ENCODE peak calls at places on chromosomes 2 and 18, in five cellular contexts. T, F, Y, X and L are unnamed samples.

GRCh38 chr2:164700390-164700789 is 79.1 kb upstream of the GRB14 start:
- DNase-seq in T (no peak), F (no peak), Y (no peak), X (no peak), L (no peak)

GRCh38 chr18:36329684-36330434 is 32.3 kb downstream of the FHOD3 start:
- DNase-seq in T (no peak), F (no peak), Y (no peak), X (no peak), L (no peak)

GRCh38 chr2:164756773-164757172 is 84.8 kb downstream of the COBLL1 start:
- DNase-seq in T (peak; percentile 15), F (no peak), Y (no peak), X (no peak), L (no peak)

GRCh38 chr18:77103991-77104521 is 28.5 kb downstream of the MBP start:
- DNase-seq in T (no peak), F (no peak), Y (no peak), X (no peak), L (peak; percentile 46)

GRCh38 chr2:20212459-20212870 is 12.5 kb downstream of the SDC1 start:
- DNase-seq in T (no peak), F (no peak), Y (no peak), X (no peak), L (peak; percentile 31)

GRCh38 chr2:133193544-133193943 is 374.7 kb downstream of the NCKAP5 start:
- DNase-seq in T (no peak), F (no peak), Y (no peak), X (no peak), L (no peak)

GRCh38 chr2:37284386-37284785 is 40.2 kb downstream of the PRKD3 start:
- DNase-seq in T (no peak), F (no peak), Y (no peak), X (no peak), L (no peak)

GRCh38 chr2:66426250-66427064 is 8.5 kb upstream of the MEIS1 start:
- DNase-seq in T (no peak), F (no peak), Y (no peak), X (no peak), L (no peak)

GRCh38 chr2:64565949-64566705 is 42.0 kb downstream of the AFTPH start:
- DNase-seq in T (no peak), F (no peak), Y (no peak), X (no peak), L (no peak)

GRCh38 chr18:23964282-23965238 is 50.0 kb upstream of the TTC39C start:
- DNase-seq in T (no peak), F (no peak), Y (peak; percentile 28), X (peak; percentile 44), L (no peak)

GRCh38 chr2:152505495-152505906 is 170.5 kb downstream of the FMNL2 start:
- DNase-seq in T (no peak), F (peak; percentile 35), Y (peak; percentile 29), X (peak; percentile 88), L (peak; percentile 82)

GRCh38 chr18:13615432-13615861 is 110.9 kb downstream of the FAM210A start:
- DNase-seq in T (no peak), F (no peak), Y (no peak), X (no peak), L (no peak)

GRCh38 chr2:71746946-71747501 is 293.7 kb downstream of the DYSF start:
- DNase-seq in T (no peak), F (no peak), Y (peak; percentile 32), X (no peak), L (peak; percentile 82)

GRCh38 chr18:54330768-54331548 is 26.7 kb downstream of the STARD6 start:
- DNase-seq in T (no peak), F (no peak), Y (no peak), X (no peak), L (no peak)

GRCh38 chr2:221590861-221591260 is 18.8 kb upstream of the EPHA4 start:
- DNase-seq in T (no peak), F (no peak), Y (no peak), X (no peak), L (no peak)

GRCh38 chr2:199692489-199692888 is 158.5 kb downstream of the FTCDNL1 start:
- DNase-seq in T (peak; percentile 30), F (no peak), Y (no peak), X (no peak), L (no peak)

GRCh38 chr18:76467371-76468190 is 27.5 kb downstream of the ZNF516 start:
- DNase-seq in T (no peak), F (no peak), Y (no peak), X (no peak), L (no peak)

GRCh38 chr2:234999740-235000425 is 48.1 kb downstream of the SH3BP4 start:
- DNase-seq in T (no peak), F (no peak), Y (no peak), X (no peak), L (no peak)

GRCh38 chr18:7601936-7602335 is 34.8 kb downstream of the PTPRM start:
- DNase-seq in T (no peak), F (no peak), Y (no peak), X (no peak), L (no peak)

GRCh38 chr2:40440835-40441234 is 11.1 kb downstream of the SLC8A1 start:
- DNase-seq in T (no peak), F (no peak), Y (no peak), X (no peak), L (no peak)

GRCh38 chr18:54822872-54823845 is 5.1 kb upstream of the RAB27B start:
- DNase-seq in T (no peak), F (no peak), Y (no peak), X (peak; percentile 96), L (no peak)

GRCh38 chr2:37614061-37614802 is 57.2 kb downstream of the CDC42EP3 start:
- DNase-seq in T (no peak), F (no peak), Y (no peak), X (peak; percentile 21), L (peak; percentile 26)

GRCh38 chr18:63440219-63440618 is 17.9 kb upstream of the VPS4B start:
- DNase-seq in T (no peak), F (no peak), Y (no peak), X (no peak), L (no peak)

GRCh38 chr18:26655614-26656400 is 107.5 kb upstream of the KCTD1 start:
- DNase-seq in T (no peak), F (no peak), Y (no peak), X (peak; percentile 75), L (peak; percentile 20)

GRCh38 chr18:29430416-29430815 is 1253.5 kb upstream of the CDH2 start:
- DNase-seq in T (no peak), F (no peak), Y (no peak), X (no peak), L (no peak)

GRCh38 chr2:235614900-235615712 is 121.3 kb downstream of the AGAP1 start:
- DNase-seq in T (peak; percentile 53), F (no peak), Y (no peak), X (no peak), L (peak; percentile 59)

GRCh38 chr2:162072181-162072702 is 1.8 kb downstream of the DPP4 start:
- DNase-seq in T (peak; percentile 59), F (no peak), Y (no peak), X (no peak), L (peak; percentile 26)

GRCh38 chr2:85504434-85505261 is 34.3 kb upstream of the MAT2A start:
- DNase-seq in T (no peak), F (no peak), Y (no peak), X (peak; percentile 75), L (peak; percentile 96)

GRCh38 chr2:204749319-204749718 is 204.0 kb downstream of the PARD3B start:
- DNase-seq in T (no peak), F (no peak), Y (no peak), X (no peak), L (no peak)

GRCh38 chr2:101305044-101305443 is 3.5 kb downstream of the RNF149 start:
- DNase-seq in T (no peak), F (no peak), Y (no peak), X (no peak), L (no peak)
- TF ChIP-seq MYC in T (no peak), F (no peak), Y (no peak), X (no peak), L (no peak)

GRCh38 chr2:48714240-48714639 is 41.3 kb downstream of the LHCGR start:
- DNase-seq in T (no peak), F (no peak), Y (no peak), X (no peak), L (no peak)

GRCh38 chr2:48717826-48718225 is 37.7 kb downstream of the LHCGR start:
- DNase-seq in T (no peak), F (no peak), Y (no peak), X (no peak), L (no peak)

GRCh38 chr2:48713647-48714046 is 41.9 kb downstream of the LHCGR start:
- DNase-seq in T (no peak), F (no peak), Y (no peak), X (no peak), L (no peak)

GRCh38 chr2:48715042-48715899 is 40.3 kb downstream of the LHCGR start:
- DNase-seq in T (no peak), F (no peak), Y (no peak), X (peak; percentile 9), L (peak; percentile 39)

GRCh38 chr2:48715956-48716355 is 39.6 kb downstream of the LHCGR start:
- DNase-seq in T (no peak), F (no peak), Y (no peak), X (no peak), L (no peak)
- H3K4me1 ChIP-seq in T (no peaks in the 10 kb centered on the region), F (no peaks in the 10 kb centered on the region), Y (no peaks in the 10 kb centered on the region), X (no peaks in the 10 kb centered on the region), L (peaks cover 4% of the 10 kb centered on the region)

DNA sequence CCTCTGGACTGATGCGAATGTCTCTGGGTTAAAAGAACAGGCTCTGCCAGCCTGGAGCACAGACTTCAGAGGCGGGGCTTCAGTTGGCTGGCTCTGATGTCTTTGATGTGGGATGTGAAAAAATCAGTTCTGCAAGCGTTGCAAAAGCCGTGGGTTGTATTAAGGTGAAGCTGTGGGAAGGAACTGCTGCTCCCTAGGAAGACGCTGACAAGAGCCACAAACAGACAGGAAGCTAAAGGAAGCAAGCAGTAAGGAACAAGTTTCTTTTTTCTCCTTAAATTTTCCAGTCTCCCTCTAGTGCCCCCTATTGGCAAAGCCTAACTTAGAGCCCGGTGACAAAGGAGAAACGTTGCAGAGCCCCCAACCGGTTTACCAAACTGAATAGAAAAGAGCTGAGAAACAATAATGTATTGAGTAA is 239.0 kb downstream of the CCDC178 start:
- DNase-seq in T (peak; percentile 22), F (no peak), Y (no peak), X (peak; percentile 6), L (peak; percentile 75)
- TF ChIP-seq MYC in T (no peak), F (no peak), Y (no peak), X (no peak), L (no peak)

GRCh38 chr18:74282359-74283254 is 9.2 kb downstream of the CYB5A start:
- DNase-seq in T (peak; percentile 44), F (no peak), Y (no peak), X (no peak), L (no peak)
- H3K4me1 ChIP-seq in T (peaks cover 94% of the 10 kb centered on the region), F (peaks cover 7% of the 10 kb centered on the region), Y (no peaks in the 10 kb centered on the region), X (peaks cover 52% of the 10 kb centered on the region), L (peaks cover 8% of the 10 kb centered on the region)

GRCh38 chr2:119544075-119545031 is at the start of gene CFAP221:
- DNase-seq in T (peak; percentile 60), F (no peak), Y (peak; percentile 92), X (peak; percentile 79), L (peak; percentile 78)
- TF ChIP-seq MYC in T (peak; percentile 22), F (no peak), Y (no peak), X (no peak), L (no peak)

GRCh38 chr2:28404086-28404485 is 11.4 kb downstream of the FOSL2 start:
- DNase-seq in T (no peak), F (no peak), Y (no peak), X (no peak), L (no peak)
- H3K4me1 ChIP-seq in T (peaks cover 60% of the 10 kb centered on the region), F (no peaks in the 10 kb centered on the region), Y (peaks cover 4% of the 10 kb centered on the region), X (peaks cover 100% of the 10 kb centered on the region), L (peaks cover 70% of the 10 kb centered on the region)